ENCODE peak calls at places on chromosomes 6 and 20, in seven cellular contexts. Y is PC-9, N is IMR-90, C is H9, D is body of pancreas, K is Peyer's patch, I is neural progenitor cell. S is an unnamed sample.

GRCh38 chr20:35654415-35654814 is 10.3 kb downstream of the CPNE1 start:
- DNase-seq in D (no peak), Y (no peak), I (no peak), N (no peak), K (no peak), C (no peak), S (no peak)

GRCh38 chr6:26660096-26660425 is 515 bp upstream of the ZNF322 start:
- DNase-seq in I (no peak), D (no peak), K (no peak), N (peak; percentile 33), C (no peak), Y (no peak), S (no peak)

GRCh38 chr6:155013457-155013876 is 18.4 kb downstream of the TIAM2 start:
- DNase-seq in I (no peak), N (peak; percentile 24), K (no peak), Y (no peak), C (no peak), D (no peak), S (no peak)

GRCh38 chr20:6866741-6867140 is 99.3 kb downstream of the BMP2 start:
- DNase-seq in D (no peak), C (no peak), I (no peak), N (no peak), K (no peak), Y (no peak), S (no peak)

GRCh38 chr6:158292016-158292415 is 20.2 kb upstream of the TULP4 start:
- DNase-seq in I (no peak), K (no peak), C (no peak), Y (no peak), D (no peak), N (no peak), S (no peak)

GRCh38 chr6:27772261-27773001 is 139.8 kb downstream of the OR2B2 start:
- DNase-seq in K (peak; percentile 94), I (peak; percentile 92), D (peak; percentile 89), C (peak; percentile 94), Y (peak; percentile 84), N (peak; percentile 77), S (peak; percentile 98)

GRCh38 chr6:82129814-82130213 is 117.7 kb downstream of the IBTK start:
- DNase-seq in I (no peak), N (no peak), D (no peak), K (no peak), Y (no peak), C (no peak), S (no peak)

GRCh38 chr6:2353412-2354137 is 108.2 kb upstream of the GMDS start:
- DNase-seq in N (peak; percentile 86), C (peak; percentile 59), K (peak; percentile 83), I (peak; percentile 75), Y (peak; percentile 62), D (peak; percentile 82), S (no peak)

GRCh38 chr6:138013949-138014348 is 93.3 kb downstream of the PERP start:
- DNase-seq in C (no peak), K (no peak), I (no peak), Y (no peak), N (no peak), D (no peak), S (no peak)

GRCh38 chr6:159969921-159970320 is 1.0 kb downstream of the IGF2R start:
- DNase-seq in D (peak; percentile 45), C (no peak), I (peak; percentile 81), K (peak; percentile 81), Y (peak; percentile 24), N (peak; percentile 84), S (no peak)

GRCh38 chr20:39897781-39898466 is 791.1 kb downstream of the MAFB start:
- DNase-seq in Y (no peak), K (no peak), D (no peak), I (no peak), C (no peak), N (no peak), S (no peak)

GRCh38 chr6:17103715-17104114 is 1.9 kb downstream of the STMND1 start:
- DNase-seq in C (no peak), Y (no peak), K (no peak), D (no peak), N (no peak), I (no peak), S (no peak)

GRCh38 chr6:84426002-84426705 is 198.7 kb upstream of the CEP162 start:
- DNase-seq in C (no peak), K (no peak), I (peak; percentile 26), N (no peak), Y (no peak), D (no peak), S (no peak)

GRCh38 chr6:144809969-144810368 is 524.8 kb downstream of the UTRN start:
- DNase-seq in N (no peak), C (no peak), D (no peak), I (no peak), Y (no peak), K (no peak), S (no peak)

GRCh38 chr6:3664641-3665041 is 86.9 kb downstream of the PXDC1 start:
- DNase-seq in K (no peak), I (no peak), C (no peak), Y (no peak), D (no peak), N (peak; percentile 31), S (no peak)

GRCh38 chr6:34414999-34415858 is 10.6 kb downstream of the RPS10 start:
- DNase-seq in I (no peak), C (no peak), N (peak; percentile 65), D (peak; percentile 76), Y (no peak), K (peak; percentile 84), S (no peak)

GRCh38 chr6:146315321-146316254 is 228.0 kb upstream of the RAB32 start:
- DNase-seq in N (no peak), K (no peak), C (no peak), I (no peak), Y (no peak), D (no peak), S (no peak)

GRCh38 chr20:35971981-35972380 is 3.6 kb downstream of the CNBD2 start:
- DNase-seq in K (no peak), D (no peak), N (no peak), C (no peak), I (no peak), Y (no peak), S (no peak)

GRCh38 chr6:90167514-90168379 is 128.9 kb downstream of the BACH2 start:
- DNase-seq in I (no peak), D (no peak), C (no peak), N (no peak), K (no peak), Y (no peak), S (no peak)

GRCh38 chr6:90170601-90171000 is 126.0 kb downstream of the BACH2 start:
- DNase-seq in C (no peak), I (no peak), N (no peak), K (no peak), Y (no peak), D (no peak), S (no peak)

GRCh38 chr6:90173262-90173926 is 123.2 kb downstream of the BACH2 start:
- DNase-seq in Y (no peak), D (no peak), C (no peak), I (no peak), N (no peak), K (no peak), S (no peak)

GRCh38 chr6:90168693-90169131 is 127.9 kb downstream of the BACH2 start:
- DNase-seq in N (peak; percentile 79), I (no peak), K (no peak), Y (no peak), C (no peak), D (no peak), S (no peak)

DNA sequence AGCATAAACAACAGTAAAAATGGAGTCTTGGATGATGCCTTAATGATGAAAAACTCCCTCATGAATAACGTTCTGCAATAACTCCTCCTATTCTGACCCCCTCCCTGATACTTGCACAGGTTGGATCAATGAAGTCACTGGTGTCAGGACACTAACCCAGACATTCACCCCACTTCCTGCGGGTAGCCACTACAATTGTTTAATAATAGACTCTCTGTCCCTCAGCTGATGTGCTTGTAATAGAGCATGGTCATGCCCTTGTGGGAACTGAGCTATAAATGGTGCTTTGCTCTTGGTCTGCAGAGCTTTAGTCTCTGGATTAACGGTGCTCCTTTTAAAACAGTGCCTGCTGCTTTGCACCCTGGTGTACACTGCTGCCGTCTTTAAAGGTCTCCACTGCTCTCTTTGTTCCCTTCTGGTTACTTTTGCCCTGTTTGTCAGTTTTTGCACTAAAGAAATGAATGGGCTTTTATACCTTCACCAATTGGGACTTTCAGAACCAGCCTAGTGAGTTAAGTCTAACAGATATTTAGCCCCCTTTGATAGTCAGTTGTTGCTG is 127.2 kb downstream of the BACH2 start:
- DNase-seq in Y (no peak), I (peak; percentile 53), N (no peak), C (no peak), K (no peak), D (no peak), S (no peak)
- H3K27ac ChIP-seq in Y (no peak overlapping the region), I (no peak overlapping the region), N (no peak overlapping the region), C (no peak overlapping the region), K (no peak overlapping the region), D (no peak overlapping the region), S (no peak overlapping the region)

GRCh38 chr20:5164645-5165399 is 38.0 kb downstream of the CDS2 start:
- DNase-seq in D (no peak), Y (no peak), I (no peak), C (no peak), K (no peak), N (no peak), S (no peak)
- H3K4me1 ChIP-seq in D (peaks cover 6% of the 10 kb centered on the region), Y (peaks cover 33% of the 10 kb centered on the region), I (peaks cover 24% of the 10 kb centered on the region), C (peaks cover 19% of the 10 kb centered on the region), K (peaks cover 9% of the 10 kb centered on the region), N (peaks cover 10% of the 10 kb centered on the region), S (peaks cover 18% of the 10 kb centered on the region)

GRCh38 chr20:49343246-49343645 is 65.4 kb upstream of the ZNFX1 start:
- DNase-seq in N (no peak), C (no peak), Y (no peak), I (no peak), K (no peak), D (no peak), S (no peak)
- H3K27ac ChIP-seq in N (no peak overlapping the region), C (no peak overlapping the region), Y (no peak overlapping the region), I (no peak overlapping the region), K (no peak overlapping the region), D (no peak overlapping the region), S (no peak overlapping the region)

DNA sequence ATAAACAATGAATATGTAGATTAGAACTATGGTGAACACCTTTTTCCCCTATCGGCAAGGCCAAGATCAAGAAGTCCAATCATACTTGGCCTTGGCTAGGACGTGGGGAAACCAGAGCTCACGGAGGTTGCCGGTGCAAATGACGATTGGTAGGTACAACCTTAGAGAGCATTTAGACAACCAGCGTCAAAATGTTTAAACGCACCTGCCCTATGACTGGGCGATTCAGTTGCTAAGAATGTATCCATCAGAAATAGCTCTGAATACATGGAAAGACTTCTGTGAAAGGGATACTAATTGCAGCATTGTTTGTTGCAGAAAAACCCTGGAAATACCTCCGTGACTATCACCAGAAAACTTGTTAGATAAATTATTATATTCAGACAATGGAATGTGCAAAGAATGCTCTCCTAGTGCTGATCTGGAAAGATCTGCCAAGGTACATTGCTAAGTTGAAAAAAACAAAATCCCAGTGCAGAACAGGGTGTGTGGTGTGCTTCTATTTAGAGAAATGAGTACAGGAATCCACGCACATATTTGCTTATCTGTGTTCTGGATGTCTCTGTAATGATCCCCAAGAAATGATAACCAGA is 48.0 kb upstream of the PTPN1 start:
- DNase-seq in Y (no peak), N (peak; percentile 27), I (no peak), K (no peak), D (no peak), C (no peak), S (no peak)
- H3K4me1 ChIP-seq in Y (peaks cover 43% of the 10 kb centered on the region), N (peaks cover 13% of the 10 kb centered on the region), I (no peaks in the 10 kb centered on the region), K (peaks cover 6% of the 10 kb centered on the region), D (peaks cover 17% of the 10 kb centered on the region), C (no peaks in the 10 kb centered on the region), S (no peaks in the 10 kb centered on the region)

GRCh38 chr20:61520761-61521460 is 268.9 kb downstream of the CDH4 start:
- DNase-seq in C (no peak), K (no peak), N (peak; percentile 89), D (no peak), Y (no peak), I (no peak), S (no peak)
- H3K27ac ChIP-seq in C (no peak overlapping the region), K (no peak overlapping the region), N (no peak overlapping the region), D (no peak overlapping the region), Y (no peak overlapping the region), I (no peak overlapping the region), S (no peak overlapping the region)

S was measured in left lung.